ENCODE peak calls at places on chromosomes 5 and 9, in seven cellular contexts. R, Z, H, S, W, J and I are unnamed samples.

GRCh38 chr9:17578911-17579793 is at the start of gene SH3GL2:
- DNase-seq in R (no peak), Z (no peak), H (peak; percentile 8), S (no peak), W (peak; percentile 52), J (no peak), I (no peak)

GRCh38 chr5:59174248-59174844 is 591.5 kb downstream of the RAB3C start:
- DNase-seq in R (no peak), Z (no peak), H (peak; percentile 80), S (peak; percentile 58), W (peak; percentile 35), J (peak; percentile 25), I (no peak)

GRCh38 chr9:125524522-125524921 is 182.5 kb downstream of the MAPKAP1 start:
- DNase-seq in R (no peak), Z (no peak), H (peak; percentile 67), S (no peak), W (peak; percentile 87), J (no peak), I (no peak)

GRCh38 chr9:121736147-121736721 is 84.8 kb downstream of the DAB2IP start:
- DNase-seq in R (no peak), Z (no peak), H (no peak), S (no peak), W (peak; percentile 43), J (peak; percentile 60), I (peak; percentile 41)

GRCh38 chr5:58617236-58617635 is 34.4 kb downstream of the RAB3C start:
- DNase-seq in R (no peak), Z (no peak), H (no peak), S (no peak), W (no peak), J (no peak), I (no peak)

GRCh38 chr9:16870606-16871357 is at the start of gene BNC2:
- DNase-seq in R (no peak), Z (no peak), H (peak; percentile 7), S (peak; percentile 56), W (peak; percentile 66), J (peak; percentile 36), I (no peak)

GRCh38 chr5:83848928-83849327 is 128.3 kb upstream of the HAPLN1 start:
- DNase-seq in R (no peak), Z (no peak), H (no peak), S (no peak), W (no peak), J (no peak), I (no peak)

GRCh38 chr9:73223594-73223993 is 71.9 kb downstream of the ANXA1 start:
- DNase-seq in R (no peak), Z (no peak), H (no peak), S (no peak), W (no peak), J (no peak), I (no peak)

GRCh38 chr5:116510525-116510924 is 64.1 kb downstream of the SEMA6A start:
- DNase-seq in R (no peak), Z (no peak), H (no peak), S (no peak), W (no peak), J (no peak), I (no peak)

GRCh38 chr5:134590992-134591659 is 41.5 kb downstream of the SAR1B start:
- DNase-seq in R (no peak), Z (no peak), H (no peak), S (no peak), W (no peak), J (no peak), I (no peak)

GRCh38 chr5:36398137-36398536 is 96.4 kb upstream of the RANBP3L start:
- DNase-seq in R (no peak), Z (no peak), H (peak; percentile 72), S (no peak), W (no peak), J (no peak), I (no peak)

GRCh38 chr9:86349271-86349670 is 4.9 kb downstream of the TUT7 start:
- DNase-seq in R (no peak), Z (no peak), H (no peak), S (no peak), W (no peak), J (no peak), I (no peak)

GRCh38 chr5:92979716-92980115 is 601.3 kb downstream of the NR2F1-AS1 start:
- DNase-seq in R (no peak), Z (no peak), H (no peak), S (no peak), W (no peak), J (no peak), I (no peak)

GRCh38 chr5:172530835-172531703 is 76.7 kb upstream of the SH3PXD2B start:
- DNase-seq in R (no peak), Z (no peak), H (no peak), S (no peak), W (no peak), J (no peak), I (no peak)

GRCh38 chr5:174970502-174970901 is 246.1 kb downstream of the MSX2 start:
- DNase-seq in R (no peak), Z (no peak), H (no peak), S (no peak), W (no peak), J (no peak), I (no peak)

GRCh38 chr5:74026310-74026709 is 400.3 kb downstream of the ARHGEF28 start:
- DNase-seq in R (no peak), Z (no peak), H (no peak), S (no peak), W (no peak), J (no peak), I (no peak)

GRCh38 chr9:95386843-95387242 is 69.3 kb upstream of the FANCC start:
- DNase-seq in R (no peak), Z (no peak), H (no peak), S (no peak), W (no peak), J (no peak), I (no peak)

GRCh38 chr9:87336407-87336806 is 161.3 kb upstream of the DAPK1 start:
- DNase-seq in R (no peak), Z (no peak), H (peak; percentile 89), S (no peak), W (no peak), J (no peak), I (no peak)